ENCODE peak calls at places on chromosomes 6 and 20, in six cellular contexts. Z, G, S, V, R and P are unnamed samples.
A peak's percentile ranks its signal among the peaks of the same experiment; 100 is the strongest.

GRCh38 chr6:154402081-154402780 is 45.6 kb upstream of the IPCEF1 start:
- DNase-seq in Z (no peak), G (no peak), S (no peak), V (no peak), R (no peak), P (peak; percentile 61)

GRCh38 chr6:72739368-72739779 is 117.5 kb downstream of the KCNQ5 start:
- DNase-seq in Z (no peak), G (no peak), S (peak; percentile 44), V (no peak), R (no peak), P (no peak)

GRCh38 chr6:4816904-4817303 is 40.7 kb downstream of the CDYL start:
- DNase-seq in Z (no peak), G (no peak), S (no peak), V (no peak), R (no peak), P (no peak)

GRCh38 chr6:22668717-22669116 is 99.4 kb downstream of the HDGFL1 start:
- DNase-seq in Z (no peak), G (no peak), S (no peak), V (no peak), R (no peak), P (no peak)

GRCh38 chr6:93550551-93551276 is 131.4 kb upstream of the EPHA7 start:
- DNase-seq in Z (no peak), G (no peak), S (no peak), V (no peak), R (no peak), P (no peak)

GRCh38 chr20:11921326-11921725 is 3.6 kb downstream of the BTBD3 start:
- DNase-seq in Z (no peak), G (no peak), S (no peak), V (no peak), R (no peak), P (no peak)

GRCh38 chr6:4774715-4775590 is 1.3 kb upstream of the CDYL start:
- DNase-seq in Z (no peak), G (no peak), S (peak; percentile 37), V (no peak), R (peak; percentile 22), P (no peak)

GRCh38 chr6:150560004-150560883 is 39.4 kb upstream of the PLEKHG1 start:
- DNase-seq in Z (no peak), G (no peak), S (no peak), V (no peak), R (no peak), P (peak; percentile 58)

GRCh38 chr6:1895721-1896120 is 286.0 kb downstream of the FOXC1 start:
- DNase-seq in Z (no peak), G (no peak), S (no peak), V (no peak), R (no peak), P (no peak)

GRCh38 chr20:1134836-1135235 is 16.4 kb downstream of the PSMF1 start:
- DNase-seq in Z (no peak), G (no peak), S (no peak), V (no peak), R (no peak), P (no peak)

GRCh38 chr6:170471458-170471857 is 81.6 kb downstream of the PSMB1 start:
- DNase-seq in Z (no peak), G (no peak), S (no peak), V (no peak), R (no peak), P (no peak)

GRCh38 chr20:31637660-31638059 is at the start of gene COX4I2:
- DNase-seq in Z (no peak), G (no peak), S (no peak), V (no peak), R (peak; percentile 60), P (no peak)

GRCh38 chr20:42097741-42098140 is 479.6 kb upstream of the CHD6 start:
- DNase-seq in Z (no peak), G (no peak), S (no peak), V (no peak), R (no peak), P (no peak)

GRCh38 chr6:135054238-135054574 is 416 bp downstream of the HBS1L start:
- DNase-seq in Z (no peak), G (peak; percentile 14), S (no peak), V (peak; percentile 13), R (no peak), P (no peak)

GRCh38 chr20:15642676-15643075 is 930.6 kb downstream of the KIF16B start:
- DNase-seq in Z (no peak), G (peak; percentile 13), S (no peak), V (no peak), R (no peak), P (no peak)

GRCh38 chr20:48139262-48140041 is 354.2 kb upstream of the SULF2 start:
- DNase-seq in Z (no peak), G (peak; percentile 29), S (no peak), V (no peak), R (no peak), P (peak; percentile 25)

GRCh38 chr20:13870349-13870748 is 85.5 kb downstream of the NDUFAF5 start:
- DNase-seq in Z (no peak), G (no peak), S (no peak), V (no peak), R (no peak), P (no peak)
- TF ChIP-seq CTCF in Z (no peak), G (no peak), S (no peak), V (no peak), R (no peak), P (no peak)

GRCh38 chr6:9539231-9539755 is 875.6 kb downstream of the TFAP2A start:
- DNase-seq in Z (no peak), G (no peak), S (no peak), V (peak; percentile 26), R (no peak), P (no peak)

GRCh38 chr6:9537381-9537780 is 877.5 kb downstream of the TFAP2A start:
- DNase-seq in Z (no peak), G (peak; percentile 47), S (no peak), V (no peak), R (no peak), P (no peak)

GRCh38 chr6:9540126-9540525 is 874.7 kb downstream of the TFAP2A start:
- DNase-seq in Z (no peak), G (peak; percentile 55), S (no peak), V (no peak), R (no peak), P (peak; percentile 17)

GRCh38 chr6:9543649-9544048 is 871.2 kb downstream of the TFAP2A start:
- DNase-seq in Z (no peak), G (no peak), S (no peak), V (no peak), R (no peak), P (no peak)

DNA sequence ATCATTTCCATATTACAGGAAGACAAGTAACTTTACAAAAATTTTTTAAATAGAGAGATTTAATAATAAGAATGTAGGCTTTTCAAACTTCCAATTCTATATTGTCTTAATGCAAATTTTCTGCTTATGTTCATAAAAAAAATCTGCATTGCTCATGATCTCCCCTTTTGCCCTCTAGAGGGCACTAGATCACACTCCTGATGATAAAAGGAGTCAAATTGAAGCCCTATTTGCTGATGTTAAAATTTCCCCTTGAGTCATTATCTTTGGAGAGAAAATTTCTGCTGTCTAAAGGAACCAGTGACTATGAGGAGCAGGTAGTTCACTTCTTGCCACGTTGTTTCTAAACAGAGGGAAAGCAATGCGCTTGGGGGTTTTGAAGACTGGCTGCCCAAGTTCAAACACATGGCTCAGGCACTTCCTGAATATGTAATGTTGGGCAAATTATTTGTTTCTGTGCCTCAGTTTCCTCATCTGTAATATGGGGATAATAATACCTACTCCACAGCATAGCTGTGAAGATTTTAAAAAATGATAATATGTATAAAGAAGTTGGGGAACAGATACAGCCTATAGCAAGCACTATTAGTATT is 874.2 kb downstream of the TFAP2A start:
- DNase-seq in Z (peak; percentile 20), G (peak; percentile 79), S (peak; percentile 28), V (peak; percentile 49), R (no peak), P (peak; percentile 76)
- TF ChIP-seq CTCF in Z (peak; percentile 49), G (peak; percentile 69), S (peak; percentile 54), V (peak; percentile 52), R (peak; percentile 69), P (peak; percentile 59)

GRCh38 chr20:59705651-59706101 is 101.3 kb downstream of the PHACTR3 start:
- DNase-seq in Z (no peak), G (no peak), S (no peak), V (no peak), R (no peak), P (no peak)
- TF ChIP-seq CTCF in Z (no peak), G (no peak), S (no peak), V (no peak), R (no peak), P (no peak)

GRCh38 chr6:33211666-33212422 is 3.5 kb downstream of the RING1 start:
- DNase-seq in Z (no peak), G (no peak), S (peak; percentile 24), V (no peak), R (no peak), P (no peak)
- TF ChIP-seq CTCF in Z (no peak), G (no peak), S (no peak), V (no peak), R (no peak), P (no peak)

DNA sequence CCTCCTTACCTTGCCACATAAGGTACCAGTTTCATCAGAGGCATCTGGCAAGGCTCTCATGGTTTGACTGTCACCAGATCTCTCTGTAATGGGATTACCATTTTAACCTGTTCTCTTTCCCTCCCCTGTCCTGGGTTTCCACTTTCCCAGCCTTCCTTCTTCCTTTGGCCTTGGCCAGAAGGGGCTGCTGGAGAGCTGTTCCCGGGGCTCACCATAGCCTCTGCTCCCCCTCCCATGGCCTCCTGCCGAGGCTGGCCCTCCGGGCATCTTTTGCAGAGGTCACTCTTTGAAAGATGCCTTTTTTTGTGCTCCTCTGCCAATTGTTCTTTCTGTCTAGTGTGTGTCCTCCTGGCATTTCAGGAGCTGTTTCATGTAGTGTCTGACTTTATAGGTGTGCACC is 100.7 kb upstream of the SCP2D1 start:
- DNase-seq in Z (no peak), G (no peak), S (no peak), V (no peak), R (no peak), P (no peak)
- TF ChIP-seq CTCF in Z (no peak), G (no peak), S (no peak), V (no peak), R (no peak), P (no peak)

GRCh38 chr20:38338849-38339520 is 7.3 kb upstream of the LBP start:
- DNase-seq in Z (peak; percentile 27), G (peak; percentile 39), S (no peak), V (no peak), R (no peak), P (peak; percentile 28)
- TF ChIP-seq CTCF in Z (no peak), G (peak; percentile 28), S (no peak), V (no peak), R (peak; percentile 49), P (peak; percentile 34)

GRCh38 chr20:45096781-45097180 is 4.1 kb downstream of the KCNS1 start:
- DNase-seq in Z (no peak), G (no peak), S (no peak), V (no peak), R (no peak), P (no peak)

GRCh38 chr20:45100563-45101245 is at the start of gene KCNS1:
- DNase-seq in Z (no peak), G (no peak), S (no peak), V (no peak), R (no peak), P (no peak)

GRCh38 chr20:45095753-45096371 is 5.1 kb downstream of the KCNS1 start:
- DNase-seq in Z (peak; percentile 79), G (peak; percentile 78), S (peak; percentile 70), V (peak; percentile 61), R (no peak), P (peak; percentile 76)

GRCh38 chr20:45097485-45098095 is 3.3 kb downstream of the KCNS1 start:
- DNase-seq in Z (peak; percentile 63), G (peak; percentile 63), S (peak; percentile 74), V (peak; percentile 32), R (no peak), P (no peak)

GRCh38 chr20:45098096-45098773 is 2.7 kb downstream of the KCNS1 start:
- DNase-seq in Z (peak; percentile 25), G (peak; percentile 49), S (no peak), V (no peak), R (no peak), P (no peak)
- TF ChIP-seq CTCF in Z (no peak), G (peak; percentile 31), S (no peak), V (no peak), R (no peak), P (no peak)